ENCODE peak calls at places on chromosomes 2 and 18, in six cellular contexts. U is BJ; V is activated effector memory CD4-positive, alpha-beta T cell treated with Interleukin-2 at 50 U/mL for 16 hours; J is CD8-positive, alpha-beta T cell; F is NCI-H774; H is activated gamma-delta T cell treated with anti-CD3 and anti-CD28 coated beads, Interleukin-2, amount 50 U/mL, for 16 hours. O is an unnamed sample.

GRCh38 chr18:67421666-67422065 is 94.9 kb downstream of the DSEL start:
- DNase-seq in U (no peak), V (no peak), J (no peak), F (no peak), H (no peak), O (no peak)

GRCh38 chr18:76979111-76979751 is 153.4 kb downstream of the MBP start:
- DNase-seq in U (no peak), V (no peak), J (no peak), F (no peak), H (no peak), O (no peak)

GRCh38 chr2:46669996-46670793 is 190.8 kb downstream of the TMEM247 start:
- DNase-seq in U (peak), V (no peak), J (no peak), F (no peak), H (no peak), O (no peak)

GRCh38 chr2:187504312-187504921 is 49.8 kb downstream of the TFPI start:
- DNase-seq in U (no peak), V (no peak), J (no peak), F (no peak), H (no peak), O (no peak)

GRCh38 chr2:10405441-10405840 is 42.7 kb downstream of the ODC1 start:
- DNase-seq in U (no peak), V (no peak), J (no peak), F (no peak), H (no peak), O (no peak)

GRCh38 chr2:23285076-23285795 is 99.7 kb upstream of the KLHL29 start:
- DNase-seq in U (no peak), V (no peak), J (no peak), F (no peak), H (no peak), O (no peak)

GRCh38 chr2:83826601-83827000 is 632.5 kb downstream of the SUCLG1 start:
- DNase-seq in U (no peak), V (no peak), J (no peak), F (no peak), H (no peak), O (no peak)

GRCh38 chr2:160207804-160208661 is 8.0 kb upstream of the ITGB6 start:
- DNase-seq in U (peak), V (no peak), J (no peak), F (no peak), H (no peak), O (peak)

GRCh38 chr2:144520718-144521487 is 984 bp upstream of the ZEB2 start:
- DNase-seq in U (no peak), V (no peak), J (no peak), F (no peak), H (no peak), O (no peak)

GRCh38 chr18:58385472-58385871 is 243.4 kb downstream of the ALPK2 start:
- DNase-seq in U (no peak), V (no peak), J (no peak), F (no peak), H (no peak), O (no peak)

GRCh38 chr2:9844581-9844980 is 1.3 kb downstream of the TAF1B start:
- DNase-seq in U (no peak), V (no peak), J (no peak), F (no peak), H (no peak), O (no peak)

GRCh38 chr2:182763311-182763912 is 47.4 kb downstream of the DNAJC10 start:
- DNase-seq in U (no peak), V (no peak), J (no peak), F (peak), H (no peak), O (peak)

GRCh38 chr2:234991290-234991689 is 39.5 kb downstream of the SH3BP4 start:
- DNase-seq in U (no peak), V (no peak), J (no peak), F (no peak), H (no peak), O (no peak)

GRCh38 chr18:70044626-70045025 is 97.0 kb upstream of the CD226 start:
- DNase-seq in U (peak), V (no peak), J (no peak), F (no peak), H (no peak), O (no peak)

GRCh38 chr18:25247725-25248124 is 104.2 kb downstream of the ZNF521 start:
- DNase-seq in U (no peak), V (no peak), J (no peak), F (no peak), H (no peak), O (no peak)

GRCh38 chr2:222424281-222424728 is at the start of gene SGPP2:
- DNase-seq in U (no peak), V (no peak), J (no peak), F (peak), H (no peak), O (no peak)

GRCh38 chr2:694174-694573 is 17.0 kb upstream of the TMEM18 start:
- DNase-seq in U (no peak), V (no peak), J (no peak), F (no peak), H (no peak), O (no peak)

GRCh38 chr2:288002-288742 is at the start of gene ALKAL2:
- DNase-seq in U (no peak), V (no peak), J (no peak), F (no peak), H (no peak), O (no peak)

GRCh38 chr2:201699384-201699783 is 940 bp upstream of the MPP4 start:
- DNase-seq in U (no peak), V (no peak), J (no peak), F (no peak), H (no peak), O (no peak)

GRCh38 chr2:84450288-84451227 is 8.5 kb downstream of the SUCLG1 start:
- DNase-seq in U (no peak), V (no peak), J (no peak), F (no peak), H (no peak), O (no peak)

O was measured in HepG2.